ENCODE peak calls at places on chromosomes 3 and 15, in nine cellular contexts. G is CD8-positive, alpha-beta memory T cell; W is T-cell; H is H54; A is NCI-H345; U is T-helper 9 cell; D is stimulated activated CD4-positive, alpha-beta T cell treated with anti-CD3 and anti-CD28 coated beads, Interleukin-2, amount 100 ng/mL, for 48 hours; Y is AG10803; X is GM12891. I is an unnamed sample.

GRCh38 chr3:12957334-12957733 is 115.9 kb downstream of the IQSEC1 start:
- DNase-seq in H (no peak), X (no peak), Y (no peak), D (no peak), U (no peak), G (no peak), W (no peak), A (no peak), I (no peak)

GRCh38 chr3:119149484-119149883 is 3.5 kb downstream of the TEX55 start:
- DNase-seq in X (no peak), U (no peak), A (no peak), Y (peak; percentile 57), D (no peak), H (no peak), W (no peak), G (no peak), I (no peak)

GRCh38 chr3:46700772-46701171 is 420 bp upstream of the TMIE start:
- DNase-seq in W (no peak), U (no peak), D (no peak), H (no peak), X (no peak), Y (no peak), G (no peak), A (peak; percentile 39), I (no peak)

GRCh38 chr3:156685752-156686151 is 11.4 kb downstream of the TIPARP start:
- DNase-seq in D (no peak), X (no peak), G (no peak), U (no peak), A (no peak), W (no peak), Y (no peak), H (no peak), I (no peak)

GRCh38 chr3:159150176-159150575 is 348.3 kb downstream of the MFSD1 start:
- DNase-seq in D (no peak), G (no peak), W (no peak), A (no peak), H (no peak), X (no peak), U (no peak), Y (no peak), I (no peak)

GRCh38 chr3:162390891-162391290 is 894.3 kb downstream of the OTOL1 start:
- DNase-seq in Y (peak; percentile 71), W (no peak), H (peak; percentile 21), G (no peak), X (no peak), A (no peak), D (no peak), U (no peak), I (no peak)

GRCh38 chr3:178777718-178778411 is 241.6 kb downstream of the KCNMB2 start:
- DNase-seq in H (peak; percentile 12), X (no peak), G (no peak), D (no peak), W (no peak), Y (peak; percentile 10), A (peak; percentile 11), U (no peak), I (no peak)

GRCh38 chr3:71905426-71905825 is 120.5 kb upstream of the PROK2 start:
- DNase-seq in H (no peak), Y (no peak), G (no peak), A (no peak), D (no peak), U (no peak), W (no peak), X (peak; percentile 29), I (no peak)

GRCh38 chr3:167198949-167199348 is 181.1 kb downstream of the ZBBX start:
- DNase-seq in H (no peak), D (no peak), Y (no peak), U (no peak), A (no peak), X (no peak), G (no peak), W (no peak), I (no peak)

GRCh38 chr15:33963831-33964664 is 4.2 kb upstream of the CHRM5 start:
- DNase-seq in X (no peak), Y (peak; percentile 47), W (no peak), G (no peak), A (peak; percentile 14), U (no peak), H (no peak), D (no peak), I (no peak)

GRCh38 chr3:29887450-29887849 is 606.6 kb downstream of the RBMS3 start:
- DNase-seq in X (no peak), W (no peak), Y (peak; percentile 10), G (no peak), H (no peak), D (no peak), A (no peak), U (no peak), I (no peak)

GRCh38 chr15:29668120-29668602 is 154.1 kb downstream of the TJP1 start:
- DNase-seq in A (peak; percentile 73), W (no peak), H (peak; percentile 82), U (no peak), G (no peak), X (no peak), D (peak; percentile 32), Y (peak; percentile 83), I (peak; percentile 60)

GRCh38 chr15:70465812-70466211 is 297.5 kb downstream of the UACA start:
- DNase-seq in W (no peak), X (no peak), G (peak; percentile 10), U (no peak), H (no peak), A (no peak), Y (no peak), D (no peak), I (no peak)

GRCh38 chr3:23739536-23739935 is 66.2 kb upstream of the UBE2E1 start:
- DNase-seq in X (no peak), A (no peak), H (no peak), G (no peak), D (no peak), U (no peak), W (no peak), Y (peak; percentile 70), I (no peak)

GRCh38 chr3:158489181-158489580 is 81.8 kb upstream of the MLF1 start:
- DNase-seq in A (no peak), U (no peak), Y (no peak), D (no peak), X (no peak), W (no peak), H (no peak), G (no peak), I (no peak)

GRCh38 chr15:101055411-101055810 is 136.3 kb downstream of the LRRK1 start:
- DNase-seq in U (no peak), A (no peak), Y (no peak), G (no peak), W (no peak), X (no peak), D (no peak), H (no peak), I (no peak)

GRCh38 chr15:62474771-62475124 is 309.7 kb upstream of the C2CD4B start:
- DNase-seq in W (no peak), H (no peak), G (no peak), Y (peak; percentile 62), A (no peak), X (no peak), U (no peak), D (no peak), I (no peak)

GRCh38 chr3:193388371-193388770 is 9.8 kb upstream of the ATP13A5 start:
- DNase-seq in W (no peak), G (no peak), Y (no peak), D (no peak), U (no peak), X (no peak), A (no peak), H (no peak), I (no peak)

GRCh38 chr3:154926721-154927120 is 153.4 kb upstream of the MME start:
- DNase-seq in A (no peak), X (no peak), W (no peak), G (no peak), D (no peak), U (no peak), Y (peak; percentile 12), H (no peak), I (no peak)

I was measured in progenitor cell of endocrine pancreas.